ENCODE peak calls at places on chromosomes 16 and 17, in six cellular contexts. One of them, this sample, is unnamed.
A peak's percentile ranks its signal among the peaks of the same experiment; 100 is the strongest.

GRCh38 chr16:15435216-15435864 is 952 bp downstream of the BMERB1 start:
- DNase-seq in B cell: no peak
- DNase-seq in progenitor cell of endocrine pancreas: no peak
- DNase-seq in fibroblast of pulmonary artery: no peak
- DNase-seq in fibroblast of lung: no peak
- DNase-seq in endothelial cell of umbilical vein: peak; percentile 2
- DNase-seq in this sample: no peak

GRCh38 chr17:75047398-75048098 is 523 bp downstream of the KCTD2 start:
- DNase-seq in B cell: no peak
- DNase-seq in progenitor cell of endocrine pancreas: no peak
- DNase-seq in fibroblast of pulmonary artery: no peak
- DNase-seq in fibroblast of lung: peak; percentile 8
- DNase-seq in endothelial cell of umbilical vein: peak; percentile 19
- DNase-seq in this sample: peak; percentile 10

GRCh38 chr16:70615933-70616332 is 30.4 kb upstream of the IL34 start:
- DNase-seq in B cell: no peak
- DNase-seq in progenitor cell of endocrine pancreas: no peak
- DNase-seq in fibroblast of pulmonary artery: no peak
- DNase-seq in fibroblast of lung: no peak
- DNase-seq in endothelial cell of umbilical vein: no peak
- DNase-seq in this sample: no peak

GRCh38 chr16:59635674-59636073 is 901.6 kb upstream of the GOT2 start:
- DNase-seq in B cell: no peak
- DNase-seq in progenitor cell of endocrine pancreas: no peak
- DNase-seq in fibroblast of pulmonary artery: peak; percentile 7
- DNase-seq in fibroblast of lung: peak; percentile 86
- DNase-seq in endothelial cell of umbilical vein: peak; percentile 40
- DNase-seq in this sample: no peak

GRCh38 chr17:45579529-45580495 is 89.3 kb upstream of the PLEKHM1 start:
- DNase-seq in B cell: no peak
- DNase-seq in progenitor cell of endocrine pancreas: no peak
- DNase-seq in fibroblast of pulmonary artery: no peak
- DNase-seq in fibroblast of lung: no peak
- DNase-seq in endothelial cell of umbilical vein: no peak
- DNase-seq in this sample: no peak

GRCh38 chr17:71845354-71845753 is 275.5 kb upstream of the SOX9 start:
- DNase-seq in B cell: no peak
- DNase-seq in progenitor cell of endocrine pancreas: no peak
- DNase-seq in fibroblast of pulmonary artery: no peak
- DNase-seq in fibroblast of lung: no peak
- DNase-seq in endothelial cell of umbilical vein: no peak
- DNase-seq in this sample: no peak

GRCh38 chr17:43388198-43389021 is 10.4 kb upstream of the ARL4D start:
- DNase-seq in B cell: peak; percentile 76
- DNase-seq in progenitor cell of endocrine pancreas: peak; percentile 80
- DNase-seq in fibroblast of pulmonary artery: peak; percentile 94
- DNase-seq in fibroblast of lung: peak; percentile 93
- DNase-seq in endothelial cell of umbilical vein: peak; percentile 94
- DNase-seq in this sample: peak; percentile 94

GRCh38 chr17:77011173-77012011 is 129.4 kb upstream of the SEC14L1 start:
- DNase-seq in B cell: no peak
- DNase-seq in progenitor cell of endocrine pancreas: no peak
- DNase-seq in fibroblast of pulmonary artery: peak; percentile 70
- DNase-seq in fibroblast of lung: peak; percentile 16
- DNase-seq in endothelial cell of umbilical vein: peak; percentile 53
- DNase-seq in this sample: peak; percentile 54

GRCh38 chr16:77307764-77308561 is 108.8 kb downstream of the SYCE1L start:
- DNase-seq in B cell: no peak
- DNase-seq in progenitor cell of endocrine pancreas: no peak
- DNase-seq in fibroblast of pulmonary artery: peak; percentile 84
- DNase-seq in fibroblast of lung: peak; percentile 90
- DNase-seq in endothelial cell of umbilical vein: peak; percentile 87
- DNase-seq in this sample: peak; percentile 88

GRCh38 chr16:31528726-31529397 is 1.2 kb downstream of the AHSP start:
- DNase-seq in B cell: no peak
- DNase-seq in progenitor cell of endocrine pancreas: no peak
- DNase-seq in fibroblast of pulmonary artery: no peak
- DNase-seq in fibroblast of lung: peak; percentile 61
- DNase-seq in endothelial cell of umbilical vein: no peak
- DNase-seq in this sample: no peak

GRCh38 chr17:66840061-66840460 is 5.1 kb downstream of the CACNG5 start:
- DNase-seq in B cell: no peak
- DNase-seq in progenitor cell of endocrine pancreas: no peak
- DNase-seq in fibroblast of pulmonary artery: no peak
- DNase-seq in fibroblast of lung: no peak
- DNase-seq in endothelial cell of umbilical vein: no peak
- DNase-seq in this sample: no peak

GRCh38 chr16:57689772-57690558 is 4.6 kb upstream of the DRC7 start:
- DNase-seq in B cell: peak; percentile 75
- DNase-seq in progenitor cell of endocrine pancreas: no peak
- DNase-seq in fibroblast of pulmonary artery: no peak
- DNase-seq in fibroblast of lung: no peak
- DNase-seq in endothelial cell of umbilical vein: peak; percentile 14
- DNase-seq in this sample: no peak

GRCh38 chr16:10040136-10041080 is 141.8 kb downstream of the GRIN2A start:
- DNase-seq in B cell: no peak
- DNase-seq in progenitor cell of endocrine pancreas: no peak
- DNase-seq in fibroblast of pulmonary artery: no peak
- DNase-seq in fibroblast of lung: no peak
- DNase-seq in endothelial cell of umbilical vein: no peak
- DNase-seq in this sample: no peak

GRCh38 chr16:49023095-49023494 is 258.5 kb downstream of the CBLN1 start:
- DNase-seq in B cell: no peak
- DNase-seq in progenitor cell of endocrine pancreas: no peak
- DNase-seq in fibroblast of pulmonary artery: peak; percentile 44
- DNase-seq in fibroblast of lung: peak; percentile 86
- DNase-seq in endothelial cell of umbilical vein: no peak
- DNase-seq in this sample: peak; percentile 93

GRCh38 chr17:18191071-18191667 is 7.5 kb downstream of the ALKBH5 start:
- DNase-seq in B cell: no peak
- DNase-seq in progenitor cell of endocrine pancreas: no peak
- DNase-seq in fibroblast of pulmonary artery: peak; percentile 34
- DNase-seq in fibroblast of lung: no peak
- DNase-seq in endothelial cell of umbilical vein: peak; percentile 77
- DNase-seq in this sample: no peak

GRCh38 chr17:36602030-36602737 is 801 bp downstream of the MRM1 start:
- DNase-seq in B cell: no peak
- DNase-seq in progenitor cell of endocrine pancreas: no peak
- DNase-seq in fibroblast of pulmonary artery: no peak
- DNase-seq in fibroblast of lung: peak; percentile 17
- DNase-seq in endothelial cell of umbilical vein: peak; percentile 26
- DNase-seq in this sample: peak; percentile 31

GRCh38 chr16:80803341-80804060 is 897 bp downstream of the CDYL2 start:
- DNase-seq in B cell: peak; percentile 73
- DNase-seq in progenitor cell of endocrine pancreas: peak; percentile 33
- DNase-seq in fibroblast of pulmonary artery: peak; percentile 27
- DNase-seq in fibroblast of lung: peak; percentile 18
- DNase-seq in endothelial cell of umbilical vein: peak; percentile 36
- DNase-seq in this sample: no peak

GRCh38 chr17:79046501-79047280 is 22.7 kb downstream of the C1QTNF1 start:
- DNase-seq in B cell: peak; percentile 23
- DNase-seq in progenitor cell of endocrine pancreas: no peak
- DNase-seq in fibroblast of pulmonary artery: no peak
- DNase-seq in fibroblast of lung: no peak
- DNase-seq in endothelial cell of umbilical vein: no peak
- DNase-seq in this sample: no peak

GRCh38 chr17:79047291-79047920 is 23.4 kb downstream of the C1QTNF1 start:
- DNase-seq in B cell: peak; percentile 17
- DNase-seq in progenitor cell of endocrine pancreas: no peak
- DNase-seq in fibroblast of pulmonary artery: no peak
- DNase-seq in fibroblast of lung: no peak
- DNase-seq in endothelial cell of umbilical vein: no peak
- DNase-seq in this sample: no peak

GRCh38 chr17:79045001-79045729 is 21.2 kb downstream of the C1QTNF1 start:
- DNase-seq in B cell: no peak
- DNase-seq in progenitor cell of endocrine pancreas: no peak
- DNase-seq in fibroblast of pulmonary artery: no peak
- DNase-seq in fibroblast of lung: no peak
- DNase-seq in endothelial cell of umbilical vein: no peak
- DNase-seq in this sample: no peak

GRCh38 chr17:79044462-79044861 is 20.5 kb downstream of the C1QTNF1 start:
- DNase-seq in B cell: no peak
- DNase-seq in progenitor cell of endocrine pancreas: no peak
- DNase-seq in fibroblast of pulmonary artery: no peak
- DNase-seq in fibroblast of lung: no peak
- DNase-seq in endothelial cell of umbilical vein: no peak
- DNase-seq in this sample: no peak

GRCh38 chr17:79045830-79046500 is 22.0 kb downstream of the C1QTNF1 start:
- DNase-seq in B cell: peak; percentile 85
- DNase-seq in progenitor cell of endocrine pancreas: peak; percentile 68
- DNase-seq in fibroblast of pulmonary artery: peak; percentile 77
- DNase-seq in fibroblast of lung: peak; percentile 51
- DNase-seq in endothelial cell of umbilical vein: peak; percentile 79
- DNase-seq in this sample: peak; percentile 75
- TF ChIP-seq CTCF in B cell: peak; percentile 88
- TF ChIP-seq CTCF in progenitor cell of endocrine pancreas: peak; percentile 93
- TF ChIP-seq CTCF in fibroblast of pulmonary artery: peak; percentile 89
- TF ChIP-seq CTCF in fibroblast of lung: peak; percentile 90
- TF ChIP-seq CTCF in endothelial cell of umbilical vein: peak; percentile 96
- TF ChIP-seq CTCF in this sample: peak; percentile 92

GRCh38 chr16:50669741-50670140 is 11.4 kb downstream of the SNX20 start:
- DNase-seq in B cell: no peak
- DNase-seq in progenitor cell of endocrine pancreas: no peak
- DNase-seq in fibroblast of pulmonary artery: no peak
- DNase-seq in fibroblast of lung: no peak
- DNase-seq in endothelial cell of umbilical vein: no peak
- DNase-seq in this sample: no peak

GRCh38 chr16:50665128-50665878 is 15.8 kb downstream of the SNX20 start:
- DNase-seq in B cell: peak; percentile 79
- DNase-seq in progenitor cell of endocrine pancreas: peak; percentile 86
- DNase-seq in fibroblast of pulmonary artery: peak; percentile 76
- DNase-seq in fibroblast of lung: peak; percentile 45
- DNase-seq in endothelial cell of umbilical vein: peak; percentile 77
- DNase-seq in this sample: peak; percentile 69

GRCh38 chr16:50668368-50669008 is 12.6 kb downstream of the SNX20 start:
- DNase-seq in B cell: no peak
- DNase-seq in progenitor cell of endocrine pancreas: no peak
- DNase-seq in fibroblast of pulmonary artery: no peak
- DNase-seq in fibroblast of lung: no peak
- DNase-seq in endothelial cell of umbilical vein: no peak
- DNase-seq in this sample: no peak

GRCh38 chr16:50666658-50667496 is 14.2 kb downstream of the SNX20 start:
- DNase-seq in B cell: peak; percentile 60
- DNase-seq in progenitor cell of endocrine pancreas: no peak
- DNase-seq in fibroblast of pulmonary artery: no peak
- DNase-seq in fibroblast of lung: no peak
- DNase-seq in endothelial cell of umbilical vein: no peak
- DNase-seq in this sample: no peak

GRCh38 chr16:50667497-50668367 is 13.4 kb downstream of the SNX20 start:
- DNase-seq in B cell: no peak
- DNase-seq in progenitor cell of endocrine pancreas: no peak
- DNase-seq in fibroblast of pulmonary artery: no peak
- DNase-seq in fibroblast of lung: no peak
- DNase-seq in endothelial cell of umbilical vein: no peak
- DNase-seq in this sample: no peak
- TF ChIP-seq CTCF in B cell: no peak
- TF ChIP-seq CTCF in progenitor cell of endocrine pancreas: no peak
- TF ChIP-seq CTCF in fibroblast of pulmonary artery: no peak
- TF ChIP-seq CTCF in fibroblast of lung: no peak
- TF ChIP-seq CTCF in endothelial cell of umbilical vein: no peak
- TF ChIP-seq CTCF in this sample: no peak

GRCh38 chr17:42334667-42335066 is 46.4 kb downstream of the STAT5A start:
- DNase-seq in B cell: no peak
- DNase-seq in progenitor cell of endocrine pancreas: no peak
- DNase-seq in fibroblast of pulmonary artery: no peak
- DNase-seq in fibroblast of lung: no peak
- DNase-seq in endothelial cell of umbilical vein: no peak
- DNase-seq in this sample: no peak
- TF ChIP-seq CTCF in B cell: peak; percentile 8
- TF ChIP-seq CTCF in progenitor cell of endocrine pancreas: no peak
- TF ChIP-seq CTCF in fibroblast of pulmonary artery: peak; percentile 25
- TF ChIP-seq CTCF in fibroblast of lung: no peak
- TF ChIP-seq CTCF in endothelial cell of umbilical vein: peak; percentile 3
- TF ChIP-seq CTCF in this sample: no peak

GRCh38 chr17:19299866-19300265 is 62.7 kb downstream of the B9D1 start:
- DNase-seq in B cell: no peak
- DNase-seq in progenitor cell of endocrine pancreas: no peak
- DNase-seq in fibroblast of pulmonary artery: no peak
- DNase-seq in fibroblast of lung: no peak
- DNase-seq in endothelial cell of umbilical vein: no peak
- DNase-seq in this sample: no peak

GRCh38 chr17:19301274-19301946 is 61.1 kb downstream of the B9D1 start:
- DNase-seq in B cell: no peak
- DNase-seq in progenitor cell of endocrine pancreas: no peak
- DNase-seq in fibroblast of pulmonary artery: no peak
- DNase-seq in fibroblast of lung: no peak
- DNase-seq in endothelial cell of umbilical vein: no peak
- DNase-seq in this sample: no peak

GRCh38 chr17:19302791-19303233 is 59.7 kb downstream of the B9D1 start:
- DNase-seq in B cell: no peak
- DNase-seq in progenitor cell of endocrine pancreas: no peak
- DNase-seq in fibroblast of pulmonary artery: no peak
- DNase-seq in fibroblast of lung: no peak
- DNase-seq in endothelial cell of umbilical vein: no peak
- DNase-seq in this sample: no peak

GRCh38 chr17:19303367-19303776 is 59.2 kb downstream of the B9D1 start:
- DNase-seq in B cell: no peak
- DNase-seq in progenitor cell of endocrine pancreas: no peak
- DNase-seq in fibroblast of pulmonary artery: no peak
- DNase-seq in fibroblast of lung: peak; percentile 16
- DNase-seq in endothelial cell of umbilical vein: no peak
- DNase-seq in this sample: no peak

DNA sequence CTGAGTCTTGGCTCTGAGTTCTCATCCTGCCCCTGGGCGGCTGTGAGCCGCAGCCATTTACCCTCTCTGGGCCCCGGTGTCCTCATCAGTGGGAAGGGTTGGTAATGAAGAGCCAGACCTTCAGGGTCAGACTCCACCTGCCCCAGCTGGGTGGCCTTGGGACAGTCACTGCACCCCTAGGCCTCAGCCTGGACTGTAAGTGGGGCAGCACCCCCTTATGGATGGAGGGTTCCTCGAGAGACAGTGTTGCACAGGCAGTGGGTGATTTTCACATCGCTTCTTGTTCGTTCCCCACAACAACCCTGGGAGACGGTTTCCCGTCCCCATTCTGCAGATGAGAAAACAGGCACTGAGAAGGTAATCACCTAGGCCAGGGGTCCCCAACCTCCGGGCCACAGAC is 60.5 kb downstream of the B9D1 start:
- DNase-seq in B cell: no peak
- DNase-seq in progenitor cell of endocrine pancreas: no peak
- DNase-seq in fibroblast of pulmonary artery: no peak
- DNase-seq in fibroblast of lung: no peak
- DNase-seq in endothelial cell of umbilical vein: no peak
- DNase-seq in this sample: no peak
- TF ChIP-seq CTCF in B cell: no peak
- TF ChIP-seq CTCF in progenitor cell of endocrine pancreas: no peak
- TF ChIP-seq CTCF in fibroblast of pulmonary artery: no peak
- TF ChIP-seq CTCF in fibroblast of lung: no peak
- TF ChIP-seq CTCF in endothelial cell of umbilical vein: no peak
- TF ChIP-seq CTCF in this sample: no peak